ENCODE peak calls at places on chromosomes 12 and 14, in eight cellular contexts. K is ovary; C is thoracic aorta; F is stomach; R is OCI-LY7; M is effector memory CD4-positive, alpha-beta T cell; U is psoas muscle; P is CD8-positive, alpha-beta T cell. B is an unnamed sample. For H3K9me3, the result is how much of the 10 kb centered on the place peaks cover.

GRCh38 chr12:19398376-19399363 is 40.6 kb upstream of the AEBP2 start:
- DNase-seq in K (no peak), C (no peak), F (no peak), R (no peak), M (no peak), U (no peak), P (no peak), B (no peak)

GRCh38 chr14:71338153-71338552 is 430.9 kb downstream of the PCNX1 start:
- DNase-seq in K (no peak), C (no peak), F (no peak), R (no peak), M (no peak), U (no peak), P (no peak), B (no peak)

GRCh38 chr12:12338528-12339168 is 11.4 kb downstream of the MANSC1 start:
- DNase-seq in K (no peak), C (no peak), F (no peak), R (no peak), M (no peak), U (no peak), P (no peak), B (no peak)

GRCh38 chr12:62192486-62193250 is 67.5 kb upstream of the USP15 start:
- DNase-seq in K (peak), C (no peak), F (peak), R (peak), M (no peak), U (peak), P (peak), B (peak)

GRCh38 chr12:91732086-91732485 is 413.6 kb downstream of the BTG1 start:
- DNase-seq in K (no peak), C (no peak), F (no peak), R (no peak), M (no peak), U (no peak), P (no peak), B (no peak)

GRCh38 chr12:57807285-57807684 is 11.2 kb downstream of the AVIL start:
- DNase-seq in K (no peak), C (no peak), F (no peak), R (no peak), M (no peak), U (no peak), P (no peak), B (no peak)

GRCh38 chr12:69123311-69123710 is 116.1 kb upstream of the CPSF6 start:
- DNase-seq in K (no peak), C (no peak), F (no peak), R (no peak), M (no peak), U (no peak), P (no peak), B (no peak)

GRCh38 chr14:104523546-104523935 is 56.0 kb upstream of the C14orf180 start:
- DNase-seq in K (no peak), C (no peak), F (no peak), R (no peak), M (no peak), U (no peak), P (no peak), B (no peak)

GRCh38 chr12:46391630-46392029 is 19.1 kb upstream of the SLC38A2 start:
- DNase-seq in K (no peak), C (no peak), F (no peak), R (no peak), M (no peak), U (no peak), P (no peak), B (no peak)

GRCh38 chr14:68217891-68218290 is 398.3 kb downstream of the RAD51B start:
- DNase-seq in K (no peak), C (no peak), F (no peak), R (no peak), M (no peak), U (no peak), P (no peak), B (no peak)

GRCh38 chr12:31353730-31354708 is 28.1 kb upstream of the SINHCAF start:
- DNase-seq in K (no peak), C (no peak), F (no peak), R (peak), M (no peak), U (no peak), P (no peak), B (no peak)

GRCh38 chr12:5335059-5335458 is 96.8 kb upstream of the NTF3 start:
- DNase-seq in K (no peak), C (no peak), F (no peak), R (no peak), M (no peak), U (no peak), P (no peak), B (no peak)

GRCh38 chr12:122687091-122687490 is 16.1 kb downstream of the HCAR2 start:
- DNase-seq in K (no peak), C (no peak), F (peak), R (no peak), M (no peak), U (no peak), P (no peak), B (no peak)

GRCh38 chr12:77153706-77154105 is 88.3 kb upstream of the E2F7 start:
- DNase-seq in K (no peak), C (no peak), F (no peak), R (no peak), M (no peak), U (no peak), P (no peak), B (no peak)

GRCh38 chr14:73223049-73223448 is 14.3 kb upstream of the PAPLN start:
- DNase-seq in K (no peak), C (no peak), F (no peak), R (peak), M (no peak), U (no peak), P (no peak), B (peak)

GRCh38 chr14:94027566-94028449 is 1.7 kb downstream of the OTUB2 start:
- DNase-seq in K (no peak), C (no peak), F (peak), R (no peak), M (no peak), U (peak), P (no peak), B (no peak)

GRCh38 chr14:33452982-33453381 is 497.9 kb downstream of the EGLN3 start:
- DNase-seq in K (no peak), C (no peak), F (no peak), R (no peak), M (no peak), U (no peak), P (no peak), B (no peak)

GRCh38 chr12:91954326-91954725 is 191.3 kb downstream of the BTG1 start:
- DNase-seq in K (no peak), C (no peak), F (peak), R (no peak), M (no peak), U (no peak), P (no peak), B (no peak)

GRCh38 chr12:26736563-26737486 is 96.2 kb downstream of the ITPR2 start:
- DNase-seq in K (no peak), C (no peak), F (no peak), R (no peak), M (no peak), U (no peak), P (no peak), B (no peak)

GRCh38 chr12:50283924-50284236 is 560 bp upstream of the LIMA1 start:
- DNase-seq in K (no peak), C (no peak), F (no peak), R (no peak), M (no peak), U (no peak), P (no peak), B (no peak)

GRCh38 chr12:112368856-112369255 is 13.4 kb downstream of the HECTD4 start:
- DNase-seq in K (no peak), C (no peak), F (no peak), R (no peak), M (no peak), U (no peak), P (no peak), B (no peak)

GRCh38 chr12:39354955-39355354 is 88.0 kb downstream of the KIF21A start:
- DNase-seq in K (no peak), C (no peak), F (no peak), R (no peak), M (no peak), U (no peak), P (no peak), B (no peak)

GRCh38 chr12:112963227-112963861 is 15.0 kb upstream of the OAS2 start:
- DNase-seq in K (no peak), C (no peak), F (no peak), R (no peak), M (no peak), U (no peak), P (no peak), B (no peak)

GRCh38 chr14:64388533-64389243 is 535 bp downstream of the MTHFD1 start:
- DNase-seq in K (no peak), C (no peak), F (peak), R (peak), M (peak), U (no peak), P (no peak), B (no peak)

GRCh38 chr12:56128669-56129209 is 672 bp downstream of the ESYT1 start:
- DNase-seq in K (no peak), C (no peak), F (no peak), R (no peak), M (no peak), U (peak), P (no peak), B (no peak)

GRCh38 chr12:89166525-89166934 is 185.8 kb downstream of the DUSP6 start:
- DNase-seq in K (no peak), C (no peak), F (no peak), R (peak), M (no peak), U (no peak), P (no peak), B (peak)
- H3K27ac ChIP-seq in K (no peak), C (peak), F (peak), R (no peak), M (no peak), U (no peak), P (no peak), B (peak)

GRCh38 chr12:133226690-133227089 is 9.0 kb downstream of the ANHX start:
- DNase-seq in K (no peak), C (no peak), F (no peak), R (no peak), M (no peak), U (no peak), P (no peak), B (no peak)
- H3K9me3 ChIP-seq in K (under half), C (under half), F (under half), R (under half), M (under half), U (under half), P (under half), B (under half)

GRCh38 chr14:101790232-101790631 is 28.7 kb downstream of the PPP2R5C start:
- DNase-seq in K (no peak), C (no peak), F (no peak), R (peak), M (no peak), U (no peak), P (no peak), B (no peak)
- H3K27ac ChIP-seq in K (no peak), C (no peak), F (no peak), R (peak), M (no peak), U (no peak), P (no peak), B (no peak)

GRCh38 chr14:106690333-106690891 is 1164.0 kb downstream of the TMEM121 start:
- DNase-seq in K (no peak), C (no peak), F (no peak), R (no peak), M (no peak), U (no peak), P (no peak), B (no peak)
- H3K9me3 ChIP-seq in K (under half), C (under half), F (under half), R (under half), M (under half), U (under half), P (under half), B (under half)

DNA sequence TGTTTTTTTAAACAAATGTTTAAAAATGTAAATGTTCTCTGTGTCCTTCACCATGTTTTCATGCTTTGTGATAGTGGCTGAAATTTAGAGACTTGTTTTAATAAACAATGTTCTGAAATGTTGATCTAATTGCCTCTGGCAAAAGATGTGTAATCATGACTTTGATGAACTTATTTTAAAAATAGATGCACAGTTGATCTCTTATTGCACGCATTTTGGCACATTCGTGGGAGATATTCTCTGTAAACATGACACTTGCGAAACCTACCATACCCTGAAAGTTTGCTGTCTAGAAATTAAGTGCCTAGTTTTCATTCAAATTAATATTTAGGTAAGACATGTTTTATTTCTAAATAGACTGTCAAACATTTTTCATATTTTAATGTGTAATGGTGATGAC is 119.7 kb upstream of the DNM1L start:
- DNase-seq in K (no peak), C (no peak), F (no peak), R (no peak), M (no peak), U (no peak), P (no peak), B (no peak)
- H3K27ac ChIP-seq in K (peak), C (no peak), F (peak), R (peak), M (no peak), U (peak), P (no peak), B (no peak)

GRCh38 chr14:29895591-29896043 is 32.0 kb downstream of the PRKD1 start:
- DNase-seq in K (no peak), C (no peak), F (peak), R (no peak), M (no peak), U (no peak), P (no peak), B (no peak)
- H3K9me3 ChIP-seq in K (under half), C (under half), F (under half), R (under half), M (under half), U (under half), P (under half), B (under half)

DNA sequence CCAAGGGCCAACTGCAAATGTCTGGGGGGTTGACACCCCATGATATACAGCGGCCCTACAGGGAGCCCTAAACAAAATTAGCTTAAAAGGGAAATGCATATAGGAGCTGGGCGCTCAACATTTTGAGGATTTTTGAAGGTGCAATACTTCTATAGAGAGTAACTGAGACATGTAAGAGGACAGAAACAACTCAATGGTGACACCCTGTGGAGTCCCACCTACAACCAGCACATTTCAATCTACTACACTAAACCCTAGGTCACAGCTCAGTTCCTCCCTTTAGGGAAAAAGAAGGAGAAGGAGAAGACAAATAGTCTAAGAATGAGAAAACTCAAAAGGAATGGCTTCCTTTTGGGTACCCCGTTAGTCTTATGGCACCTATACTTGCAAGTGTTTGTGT is 1010.5 kb upstream of the NOVA1 start:
- DNase-seq in K (no peak), C (no peak), F (no peak), R (no peak), M (no peak), U (no peak), P (no peak), B (no peak)
- H3K27ac ChIP-seq in K (no peak), C (no peak), F (no peak), R (no peak), M (no peak), U (no peak), P (no peak), B (no peak)

DNA sequence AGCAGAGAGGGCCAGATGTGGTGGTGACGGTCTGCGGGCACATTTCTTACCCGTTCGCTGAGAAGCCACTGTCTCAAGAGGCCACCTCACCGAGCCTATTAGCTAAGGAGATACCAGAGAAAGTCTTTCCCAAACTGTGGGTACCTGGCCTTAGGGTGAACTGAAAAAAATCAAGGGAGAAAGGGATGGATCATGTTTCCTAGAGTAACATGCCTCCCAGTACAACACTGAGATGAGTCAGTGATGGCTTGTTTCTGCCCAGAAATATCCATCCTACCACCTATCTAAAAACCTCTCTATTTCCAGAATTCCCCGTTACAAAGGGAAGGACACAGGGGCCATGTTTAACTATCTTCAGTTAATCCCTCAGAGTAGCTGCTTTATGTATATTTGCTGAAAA is 83.7 kb downstream of the LMNTD1 start:
- DNase-seq in K (no peak), C (no peak), F (no peak), R (no peak), M (no peak), U (no peak), P (no peak), B (no peak)
- H3K9me3 ChIP-seq in K (under half), C (under half), F (under half), R (under half), M (under half), U (under half), P (under half), B (under half)

GRCh38 chr14:100440207-100440631 is 117.1 kb downstream of the SLC25A47 start:
- DNase-seq in K (peak), C (no peak), F (peak), R (peak), M (no peak), U (peak), P (peak), B (peak)
- H3K27ac ChIP-seq in K (peak), C (no peak), F (peak), R (no peak), M (no peak), U (peak), P (no peak), B (no peak)